ENCODE peak calls at places on chromosomes 3 and 15, in four cellular contexts. One of them, this sample, is unnamed.

GRCh38 chr15:74873756-74874424 is 725 bp upstream of the SCAMP2 start:
- DNase-seq in RCC 7860: no peak
- DNase-seq in EH: peak
- DNase-seq in activated T-helper 1 cell treated with anti-CD3 and anti-CD28 coated beads, Interleukin-2, amount 50 U/mL, for 16 hours: no peak
- DNase-seq in this sample: no peak

GRCh38 chr3:122415762-122416654 is at the start of gene WDR5B:
- DNase-seq in activated T-helper 1 cell treated with anti-CD3 and anti-CD28 coated beads, Interleukin-2, amount 50 U/mL, for 16 hours: peak
- DNase-seq in EH: peak
- DNase-seq in RCC 7860: peak
- DNase-seq in this sample: peak

GRCh38 chr3:184005981-184006507 is 11.6 kb downstream of the ABCC5 start:
- DNase-seq in activated T-helper 1 cell treated with anti-CD3 and anti-CD28 coated beads, Interleukin-2, amount 50 U/mL, for 16 hours: no peak
- DNase-seq in RCC 7860: peak
- DNase-seq in EH: no peak
- DNase-seq in this sample: peak

GRCh38 chr15:68565701-68566100 is 13.1 kb upstream of the CORO2B start:
- DNase-seq in EH: no peak
- DNase-seq in RCC 7860: no peak
- DNase-seq in activated T-helper 1 cell treated with anti-CD3 and anti-CD28 coated beads, Interleukin-2, amount 50 U/mL, for 16 hours: no peak
- DNase-seq in this sample: no peak

GRCh38 chr15:99619712-99620111 is 53.9 kb downstream of the MEF2A start:
- DNase-seq in RCC 7860: no peak
- DNase-seq in activated T-helper 1 cell treated with anti-CD3 and anti-CD28 coated beads, Interleukin-2, amount 50 U/mL, for 16 hours: no peak
- DNase-seq in EH: no peak
- DNase-seq in this sample: peak

GRCh38 chr3:20646425-20646824 is 460.4 kb upstream of the SGO1 start:
- DNase-seq in EH: peak
- DNase-seq in RCC 7860: no peak
- DNase-seq in activated T-helper 1 cell treated with anti-CD3 and anti-CD28 coated beads, Interleukin-2, amount 50 U/mL, for 16 hours: no peak
- DNase-seq in this sample: no peak

GRCh38 chr3:81289676-81290075 is 471.8 kb downstream of the GBE1 start:
- DNase-seq in RCC 7860: peak
- DNase-seq in activated T-helper 1 cell treated with anti-CD3 and anti-CD28 coated beads, Interleukin-2, amount 50 U/mL, for 16 hours: no peak
- DNase-seq in EH: no peak
- DNase-seq in this sample: no peak

GRCh38 chr3:82707035-82707434 is 945.6 kb upstream of the GBE1 start:
- DNase-seq in RCC 7860: no peak
- DNase-seq in EH: no peak
- DNase-seq in activated T-helper 1 cell treated with anti-CD3 and anti-CD28 coated beads, Interleukin-2, amount 50 U/mL, for 16 hours: no peak
- DNase-seq in this sample: no peak

GRCh38 chr3:181712505-181713299 is 977 bp downstream of the SOX2 start:
- DNase-seq in RCC 7860: no peak
- DNase-seq in activated T-helper 1 cell treated with anti-CD3 and anti-CD28 coated beads, Interleukin-2, amount 50 U/mL, for 16 hours: no peak
- DNase-seq in EH: no peak
- DNase-seq in this sample: no peak

GRCh38 chr15:60585743-60586708 is 107.1 kb upstream of the ICE2 start:
- DNase-seq in RCC 7860: peak
- DNase-seq in EH: peak
- DNase-seq in activated T-helper 1 cell treated with anti-CD3 and anti-CD28 coated beads, Interleukin-2, amount 50 U/mL, for 16 hours: no peak
- DNase-seq in this sample: peak

GRCh38 chr3:172647823-172648222 is 63.0 kb downstream of the NCEH1 start:
- DNase-seq in RCC 7860: no peak
- DNase-seq in EH: no peak
- DNase-seq in activated T-helper 1 cell treated with anti-CD3 and anti-CD28 coated beads, Interleukin-2, amount 50 U/mL, for 16 hours: no peak
- DNase-seq in this sample: peak

GRCh38 chr15:45157056-45157455 is 27.3 kb downstream of the DUOX1 start:
- DNase-seq in RCC 7860: no peak
- DNase-seq in activated T-helper 1 cell treated with anti-CD3 and anti-CD28 coated beads, Interleukin-2, amount 50 U/mL, for 16 hours: no peak
- DNase-seq in EH: peak
- DNase-seq in this sample: peak

GRCh38 chr3:124133366-124133940 is 141.5 kb upstream of the ROPN1 start:
- DNase-seq in RCC 7860: no peak
- DNase-seq in EH: no peak
- DNase-seq in activated T-helper 1 cell treated with anti-CD3 and anti-CD28 coated beads, Interleukin-2, amount 50 U/mL, for 16 hours: no peak
- DNase-seq in this sample: no peak

GRCh38 chr3:30692498-30693130 is 86.2 kb downstream of the TGFBR2 start:
- DNase-seq in activated T-helper 1 cell treated with anti-CD3 and anti-CD28 coated beads, Interleukin-2, amount 50 U/mL, for 16 hours: no peak
- DNase-seq in RCC 7860: no peak
- DNase-seq in EH: no peak
- DNase-seq in this sample: no peak

GRCh38 chr3:125068265-125068664 is 12.5 kb upstream of the HEG1 start:
- DNase-seq in RCC 7860: no peak
- DNase-seq in activated T-helper 1 cell treated with anti-CD3 and anti-CD28 coated beads, Interleukin-2, amount 50 U/mL, for 16 hours: no peak
- DNase-seq in EH: no peak
- DNase-seq in this sample: no peak

GRCh38 chr15:70158309-70158995 is 60.7 kb upstream of the TLE3 start:
- DNase-seq in activated T-helper 1 cell treated with anti-CD3 and anti-CD28 coated beads, Interleukin-2, amount 50 U/mL, for 16 hours: no peak
- DNase-seq in EH: no peak
- DNase-seq in RCC 7860: no peak
- DNase-seq in this sample: no peak

GRCh38 chr15:99708563-99708962 is 24.7 kb downstream of the LYSMD4 start:
- DNase-seq in EH: peak
- DNase-seq in activated T-helper 1 cell treated with anti-CD3 and anti-CD28 coated beads, Interleukin-2, amount 50 U/mL, for 16 hours: no peak
- DNase-seq in RCC 7860: peak
- DNase-seq in this sample: peak

GRCh38 chr15:38085104-38085503 is 150.7 kb downstream of the TMCO5A start:
- DNase-seq in RCC 7860: no peak
- DNase-seq in activated T-helper 1 cell treated with anti-CD3 and anti-CD28 coated beads, Interleukin-2, amount 50 U/mL, for 16 hours: no peak
- DNase-seq in EH: no peak
- DNase-seq in this sample: no peak